ENCODE peak calls at places on chromosome 2, in ten cellular contexts. E is thoracic aorta; I is HT1080; Y is WTC11; C is tibial nerve; D is hypothalamus; Z is stimulated activated CD4-positive, alpha-beta T cell treated with anti-CD3 and anti-CD28 coated beads, Interleukin-12 subunit alpha, Interleukin-12 subunit beta, amount 100 ng/mL, for 24 hours; A is psoas muscle; P is activated T-cell treated with anti-CD3 and anti-CD28 coated beads, Interleukin-2, amount 50 U/mL, for 72 hours; U is astrocyte of the spinal cord. X is an unnamed sample.

GRCh38 chr2:172672114-172672513 is 63.5 kb upstream of the RAPGEF4 start:
- DNase-seq in E (no peak), I (peak), Y (no peak), C (no peak), D (no peak), Z (no peak), A (no peak), P (no peak), U (no peak), X (no peak)

GRCh38 chr2:129606496-129607270 is 372.8 kb upstream of the RAB6C start:
- DNase-seq in E (no peak), I (no peak), Y (no peak), C (no peak), D (no peak), Z (no peak), A (no peak), P (no peak), U (no peak), X (no peak)

GRCh38 chr2:108239786-108240185 is at the start of gene SULT1C3:
- DNase-seq in E (no peak), I (no peak), Y (no peak), C (no peak), D (no peak), Z (no peak), A (no peak), P (no peak), U (no peak), X (no peak)

GRCh38 chr2:207066784-207067460 is 98.8 kb downstream of the KLF7 start:
- DNase-seq in E (no peak), I (peak), Y (no peak), C (no peak), D (peak), Z (no peak), A (no peak), P (no peak), U (no peak), X (no peak)

GRCh38 chr2:112724611-112725525 is 4.0 kb downstream of the NT5DC4 start:
- DNase-seq in E (no peak), I (peak), Y (no peak), C (no peak), D (no peak), Z (no peak), A (no peak), P (no peak), U (no peak), X (peak)

GRCh38 chr2:149562304-149562703 is 25.3 kb downstream of the MMADHC start:
- DNase-seq in E (no peak), I (peak), Y (no peak), C (no peak), D (no peak), Z (no peak), A (no peak), P (no peak), U (peak), X (peak)

GRCh38 chr2:50748652-50749174 is 283.2 kb downstream of the NRXN1 start:
- DNase-seq in E (no peak), I (no peak), Y (no peak), C (no peak), D (no peak), Z (no peak), A (no peak), P (no peak), U (no peak), X (no peak)

GRCh38 chr2:50125230-50125629 is 906.7 kb downstream of the NRXN1 start:
- DNase-seq in E (no peak), I (no peak), Y (no peak), C (no peak), D (no peak), Z (no peak), A (no peak), P (no peak), U (no peak), X (peak)

GRCh38 chr2:135142323-135142722 is 90.2 kb downstream of the RAB3GAP1 start:
- DNase-seq in E (no peak), I (no peak), Y (no peak), C (no peak), D (no peak), Z (no peak), A (no peak), P (no peak), U (no peak), X (no peak)

GRCh38 chr2:85861180-85861579 is 27.6 kb downstream of the ST3GAL5 start:
- DNase-seq in E (no peak), I (no peak), Y (no peak), C (no peak), D (no peak), Z (no peak), A (no peak), P (no peak), U (no peak), X (no peak)

GRCh38 chr2:122081743-122082142 is 326.3 kb downstream of the TSN start:
- DNase-seq in E (no peak), I (no peak), Y (no peak), C (no peak), D (no peak), Z (no peak), A (no peak), P (no peak), U (no peak), X (peak)

GRCh38 chr2:169664978-169665930 is 29.0 kb downstream of the CFAP210 start:
- DNase-seq in E (no peak), I (no peak), Y (no peak), C (no peak), D (no peak), Z (no peak), A (no peak), P (no peak), U (no peak), X (no peak)

GRCh38 chr2:109066917-109067828 is 61.8 kb upstream of the SH3RF3 start:
- DNase-seq in E (no peak), I (no peak), Y (no peak), C (no peak), D (no peak), Z (no peak), A (no peak), P (no peak), U (no peak), X (no peak)

GRCh38 chr2:43222472-43223146 is 3.8 kb downstream of the ZFP36L2 start:
- DNase-seq in E (no peak), I (no peak), Y (no peak), C (no peak), D (no peak), Z (no peak), A (no peak), P (no peak), U (peak), X (peak)

GRCh38 chr2:59680863-59681262 is 872.6 kb downstream of the BCL11A start:
- DNase-seq in E (no peak), I (no peak), Y (no peak), C (no peak), D (no peak), Z (no peak), A (no peak), P (no peak), U (peak), X (no peak)

GRCh38 chr2:60424233-60424632 is 129.2 kb downstream of the BCL11A start:
- DNase-seq in E (no peak), I (no peak), Y (no peak), C (no peak), D (no peak), Z (no peak), A (no peak), P (no peak), U (no peak), X (peak)

X was measured in cardiac muscle cell.